ENCODE peak calls at places on chromosome 16, in eight cellular contexts. R, G, A, U, J, N, W and L are unnamed samples.

GRCh38 chr16:51569204-51569911 is 418.3 kb upstream of the SALL1 start:
- DNase-seq in R (no peak), G (no peak), A (no peak), U (peak; percentile 34), J (no peak), N (no peak), W (no peak), L (peak; percentile 71)

GRCh38 chr16:23595246-23595950 is 718 bp downstream of the NDUFAB1 start:
- DNase-seq in R (no peak), G (no peak), A (no peak), U (peak; percentile 6), J (no peak), N (no peak), W (no peak), L (no peak)

GRCh38 chr16:70693231-70693671 is 7.4 kb upstream of the MTSS2 start:
- DNase-seq in R (no peak), G (peak; percentile 73), A (peak; percentile 72), U (no peak), J (peak; percentile 75), N (no peak), W (no peak), L (no peak)

GRCh38 chr16:49120631-49121030 is 161.0 kb downstream of the CBLN1 start:
- DNase-seq in R (no peak), G (no peak), A (no peak), U (no peak), J (no peak), N (no peak), W (no peak), L (no peak)

GRCh38 chr16:88413631-88414030 is 30.9 kb downstream of the ZNF469 start:
- DNase-seq in R (no peak), G (no peak), A (no peak), U (no peak), J (no peak), N (no peak), W (no peak), L (no peak)

GRCh38 chr16:67157892-67158635 is 1.6 kb downstream of the TRADD start:
- DNase-seq in R (no peak), G (no peak), A (no peak), U (no peak), J (no peak), N (no peak), W (no peak), L (peak; percentile 46)

GRCh38 chr16:16120382-16121184 is 102.7 kb downstream of the ABCC6 start:
- DNase-seq in R (no peak), G (no peak), A (peak; percentile 93), U (peak; percentile 47), J (peak; percentile 66), N (peak; percentile 31), W (no peak), L (no peak)

GRCh38 chr16:56789360-56789759 is 59.4 kb downstream of the NUP93 start:
- DNase-seq in R (no peak), G (peak; percentile 20), A (peak; percentile 50), U (peak; percentile 58), J (peak; percentile 16), N (peak; percentile 69), W (no peak), L (peak; percentile 78)

GRCh38 chr16:64981568-64982281 is 140.1 kb downstream of the CDH11 start:
- DNase-seq in R (no peak), G (no peak), A (no peak), U (no peak), J (no peak), N (no peak), W (no peak), L (no peak)

GRCh38 chr16:64983226-64983625 is 138.6 kb downstream of the CDH11 start:
- DNase-seq in R (no peak), G (no peak), A (peak; percentile 68), U (no peak), J (no peak), N (no peak), W (no peak), L (no peak)

GRCh38 chr16:64982581-64982980 is 139.3 kb downstream of the CDH11 start:
- DNase-seq in R (no peak), G (no peak), A (no peak), U (peak; percentile 54), J (no peak), N (no peak), W (no peak), L (no peak)

GRCh38 chr16:64989050-64989449 is 132.8 kb downstream of the CDH11 start:
- DNase-seq in R (no peak), G (no peak), A (no peak), U (no peak), J (no peak), N (no peak), W (no peak), L (no peak)

GRCh38 chr16:64983983-64984382 is 137.9 kb downstream of the CDH11 start:
- DNase-seq in R (peak; percentile 53), G (no peak), A (peak; percentile 62), U (peak; percentile 86), J (peak; percentile 62), N (peak; percentile 12), W (no peak), L (no peak)
- TF ChIP-seq CTCF in R (peak; percentile 69), G (no peak), A (peak; percentile 47), U (peak; percentile 76), J (peak; percentile 47), N (no peak), W (no peak), L (peak; percentile 25)

DNA sequence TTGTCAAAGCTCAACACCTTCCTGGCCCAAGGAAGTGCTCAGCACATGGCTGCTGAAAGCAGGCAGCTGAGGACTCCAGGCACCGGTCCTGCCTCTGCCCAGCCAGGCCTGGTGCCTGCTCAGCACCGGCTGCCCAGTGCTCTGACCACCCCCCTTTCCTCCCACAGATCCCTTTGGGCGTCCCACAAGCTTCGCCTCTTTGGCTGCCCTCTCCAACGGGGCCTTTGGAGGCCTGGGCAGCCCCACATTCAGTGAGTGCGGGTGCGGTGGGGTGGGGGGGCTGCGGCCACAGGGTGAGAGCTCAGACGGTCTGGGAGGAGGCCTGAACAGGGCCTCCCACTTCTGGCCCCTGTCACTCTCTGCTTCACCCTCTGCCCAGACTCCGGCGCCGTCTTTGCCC is 10.2 kb downstream of the FBRS start:
- DNase-seq in R (no peak), G (no peak), A (no peak), U (no peak), J (no peak), N (no peak), W (no peak), L (no peak)
- H3K36me3 ChIP-seq in R (peaks cover 4% of the 10 kb centered on the region), G (no peaks in the 10 kb centered on the region), A (no peaks in the 10 kb centered on the region), U (peaks cover 36% of the 10 kb centered on the region), J (peaks cover 77% of the 10 kb centered on the region), N (peaks cover 28% of the 10 kb centered on the region), W (peaks cover 57% of the 10 kb centered on the region), L (peaks cover 3% of the 10 kb centered on the region)

GRCh38 chr16:26614102-26614864 is 452.4 kb upstream of the C16orf82 start:
- DNase-seq in R (no peak), G (no peak), A (no peak), U (no peak), J (no peak), N (no peak), W (no peak), L (no peak)
- H3K4me3 ChIP-seq in R (no peak overlapping the region), G (no peak overlapping the region), A (no peak overlapping the region), U (no peak overlapping the region), J (no peak overlapping the region), N (no peak overlapping the region), W (no peak overlapping the region), L (no peak overlapping the region)

DNA sequence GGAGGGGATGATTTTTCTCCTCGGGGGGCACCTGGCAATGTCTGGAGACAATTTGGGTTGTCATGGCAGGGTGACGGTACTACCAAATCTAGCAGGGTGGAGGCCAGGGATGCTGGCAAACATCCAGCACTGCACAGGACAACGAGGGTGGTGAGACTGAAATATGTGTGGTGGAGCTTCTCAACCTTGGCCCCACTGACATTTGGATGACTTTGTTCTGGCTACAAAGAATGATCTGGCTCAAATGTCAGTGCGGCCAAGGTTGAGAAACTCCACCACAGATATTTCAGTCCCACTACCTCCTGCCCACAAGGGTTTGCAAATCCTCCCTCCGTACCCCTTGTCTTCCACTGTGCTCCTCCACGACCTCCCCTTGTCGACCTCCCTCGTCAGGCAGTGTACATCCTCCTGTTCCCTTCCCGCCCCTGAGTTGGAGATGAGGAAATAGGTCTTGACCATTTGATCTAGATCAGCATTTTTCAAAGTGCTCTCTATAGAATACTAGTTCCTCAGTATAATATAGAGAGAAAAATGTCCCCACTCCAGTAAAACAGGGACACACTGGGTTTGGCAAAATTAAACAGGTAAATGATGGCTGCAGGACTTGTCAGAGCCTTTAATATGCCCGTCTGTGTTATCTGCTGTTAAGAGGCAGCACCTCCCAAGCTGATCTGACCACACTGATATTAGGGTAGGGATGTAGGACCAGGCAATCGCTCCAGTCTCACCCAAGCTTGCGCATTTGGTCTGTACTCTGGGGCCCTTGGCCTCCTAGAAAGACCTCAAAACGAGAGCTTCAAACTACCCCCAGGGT is 6.8 kb downstream of the OSGIN1 start:
- DNase-seq in R (no peak), G (no peak), A (no peak), U (peak; percentile 30), J (peak; percentile 35), N (no peak), W (no peak), L (no peak)
- TF ChIP-seq CTCF in R (no peak), G (no peak), A (no peak), U (no peak), J (no peak), N (no peak), W (no peak), L (no peak)

GRCh38 chr16:10906914-10907756 is 30.1 kb downstream of the CIITA start:
- DNase-seq in R (no peak), G (no peak), A (no peak), U (no peak), J (peak; percentile 40), N (no peak), W (no peak), L (no peak)

GRCh38 chr16:10906482-10906881 is 29.5 kb downstream of the CIITA start:
- DNase-seq in R (no peak), G (no peak), A (no peak), U (no peak), J (no peak), N (no peak), W (no peak), L (no peak)

GRCh38 chr16:10902999-10903398 is 26.0 kb downstream of the CIITA start:
- DNase-seq in R (no peak), G (no peak), A (no peak), U (no peak), J (no peak), N (no peak), W (no peak), L (no peak)

GRCh38 chr16:10911267-10911666 is 31.0 kb downstream of the DEXI start:
- DNase-seq in R (no peak), G (no peak), A (no peak), U (no peak), J (no peak), N (no peak), W (no peak), L (no peak)

DNA sequence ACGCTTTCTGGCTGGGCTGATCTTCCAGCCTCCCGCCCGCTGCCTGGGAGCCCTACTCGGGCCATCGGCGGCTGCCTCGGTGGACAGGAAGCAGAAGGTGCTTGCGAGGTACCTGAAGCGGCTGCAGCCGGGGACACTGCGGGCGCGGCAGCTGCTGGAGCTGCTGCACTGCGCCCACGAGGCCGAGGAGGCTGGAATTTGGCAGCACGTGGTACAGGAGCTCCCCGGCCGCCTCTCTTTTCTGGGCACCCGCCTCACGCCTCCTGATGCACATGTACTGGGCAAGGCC is 30.7 kb downstream of the CIITA start:
- DNase-seq in R (no peak), G (no peak), A (no peak), U (no peak), J (no peak), N (no peak), W (no peak), L (no peak)
- H3K36me3 ChIP-seq in R (no peaks in the 10 kb centered on the region), G (no peaks in the 10 kb centered on the region), A (no peaks in the 10 kb centered on the region), U (no peaks in the 10 kb centered on the region), J (peaks cover 64% of the 10 kb centered on the region), N (no peaks in the 10 kb centered on the region), W (no peaks in the 10 kb centered on the region), L (peaks cover 6% of the 10 kb centered on the region)